ENCODE peak calls at places on chromosome 19, in seven cellular contexts. D, S, L, U, F, A and K are unnamed samples.

GRCh38 chr19:48295458-48295857 is 25.6 kb downstream of the ZNF114 start:
- DNase-seq in D (no peak), U (no peak), L (no peak), F (no peak), A (no peak), S (no peak), K (no peak)

GRCh38 chr19:18931316-18932162 is 9.5 kb downstream of the HOMER3 start:
- DNase-seq in A (no peak), F (no peak), L (no peak), S (no peak), U (no peak), D (no peak), K (no peak)

GRCh38 chr19:39705578-39706188 is 1.4 kb downstream of the LGALS14 start:
- DNase-seq in D (no peak), U (peak), S (peak), L (no peak), A (no peak), F (no peak), K (no peak)

GRCh38 chr19:40305403-40305802 is 20.3 kb upstream of the AKT2 start:
- DNase-seq in U (peak), L (peak), S (peak), A (peak), F (peak), D (no peak), K (no peak)

GRCh38 chr19:17454579-17454978 is 6.1 kb upstream of the TMEM221 start:
- DNase-seq in A (no peak), F (no peak), U (no peak), L (no peak), S (no peak), D (no peak), K (no peak)

GRCh38 chr19:13014101-13014920 is 19.0 kb downstream of the NFIX start:
- DNase-seq in D (no peak), F (no peak), U (no peak), S (peak), L (no peak), A (peak), K (no peak)

GRCh38 chr19:12994701-12995595 is at the start of gene NFIX:
- DNase-seq in U (peak), L (peak), S (peak), A (peak), D (no peak), F (peak), K (no peak)

GRCh38 chr19:47885067-47885463 is 1.1 kb downstream of the SULT2A1 start:
- DNase-seq in F (no peak), A (no peak), U (no peak), D (no peak), S (no peak), L (no peak), K (no peak)

DNA sequence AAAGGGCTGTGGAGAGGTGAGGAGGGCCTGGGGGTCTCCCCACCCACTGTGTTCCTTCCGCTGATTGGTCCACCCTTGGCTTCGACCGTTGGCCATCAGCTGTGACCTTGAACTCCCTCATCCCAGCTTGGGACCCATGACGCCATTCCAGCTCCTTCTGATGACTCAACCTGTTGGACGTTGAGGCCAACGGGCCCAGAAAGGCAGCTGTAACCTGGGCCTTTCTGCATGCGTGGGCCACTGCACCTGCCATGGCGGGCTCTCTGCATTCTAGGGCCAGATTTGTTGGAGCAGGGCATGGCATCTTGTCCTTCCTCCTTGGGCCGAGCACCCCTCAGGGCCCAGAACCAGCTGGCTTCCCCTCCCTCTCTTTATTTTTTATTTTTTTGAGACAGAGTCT is 30.2 kb downstream of the PEX11G start:
- DNase-seq in U (no peak), S (no peak), A (no peak), L (no peak), D (no peak), F (no peak), K (no peak)
- TF ChIP-seq CTCF in U (no peak), S (no peak), A (no peak), L (no peak), D (no peak), F (no peak), K (no peak)

GRCh38 chr19:6930190-6930589 is 42.8 kb downstream of the ADGRE1 start:
- DNase-seq in S (no peak), L (no peak), D (no peak), U (no peak), F (peak), A (no peak), K (no peak)

DNA sequence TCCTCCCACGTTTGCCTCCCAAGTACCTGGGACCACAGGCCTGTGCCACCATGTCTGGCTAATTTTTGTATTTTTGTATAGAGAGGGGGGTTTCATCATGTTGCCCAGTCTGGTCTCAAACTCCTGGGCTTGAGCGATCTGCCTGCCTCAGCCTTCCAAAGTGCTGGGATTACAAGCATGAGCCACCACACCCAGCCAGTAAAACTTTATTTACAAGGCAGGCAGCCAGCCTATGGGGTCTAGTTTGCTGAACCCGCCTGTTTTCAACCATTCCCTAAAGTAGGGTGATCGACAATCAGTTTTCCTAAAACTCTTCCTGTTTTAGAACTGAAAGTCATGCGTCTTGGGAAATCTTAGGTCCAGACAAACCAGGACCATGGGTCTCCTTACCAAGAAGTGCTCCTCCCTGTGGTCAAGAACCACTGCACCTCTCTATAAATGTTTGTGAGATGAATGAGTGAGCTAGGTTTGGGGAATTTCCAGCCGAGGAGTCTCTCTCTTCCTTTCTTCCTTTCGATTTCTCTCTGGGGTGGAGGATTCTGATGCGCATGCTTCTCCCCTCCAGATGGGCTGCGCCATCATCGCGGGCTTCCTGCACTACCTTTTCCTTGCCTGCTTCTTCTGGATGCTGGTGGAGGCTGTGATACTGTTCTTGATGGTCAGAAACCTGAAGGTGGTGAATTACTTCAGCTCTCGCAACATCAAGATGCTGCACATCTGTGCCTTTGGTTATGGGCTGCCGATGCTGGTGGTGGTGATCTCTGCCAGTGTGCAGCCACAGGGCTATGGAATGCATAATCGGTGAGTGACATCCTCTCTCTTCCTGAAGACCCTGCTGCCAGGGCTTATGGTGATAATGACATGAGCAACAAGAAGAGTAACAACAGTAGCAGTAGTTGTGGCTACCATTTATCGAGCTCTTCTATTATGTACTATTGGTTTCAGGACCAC is 38.7 kb downstream of the ADGRE1 start:
- DNase-seq in A (no peak), L (no peak), S (no peak), F (no peak), U (peak), D (no peak), K (no peak)
- TF ChIP-seq CTCF in A (no peak), L (no peak), S (no peak), F (no peak), U (no peak), D (no peak), K (no peak)

GRCh38 chr19:11100064-11100463 is 10.8 kb downstream of the LDLR start:
- DNase-seq in F (no peak), D (no peak), L (no peak), S (no peak), U (no peak), A (no peak), K (no peak)
- TF ChIP-seq CTCF in F (no peak), D (no peak), L (no peak), S (no peak), U (no peak), A (no peak), K (no peak)

GRCh38 chr19:56836059-56836458 is 4.5 kb downstream of the PEG3 start:
- DNase-seq in D (no peak), L (no peak), A (no peak), U (no peak), F (no peak), S (no peak), K (no peak)
- TF ChIP-seq CTCF in D (no peak), L (no peak), A (no peak), U (no peak), F (no peak), S (no peak), K (no peak)